ENCODE peak calls at places on chromosomes 11 and 22, in six cellular contexts. H is cardiac fibroblast, M is cardiac muscle cell, D is progenitor cell of endocrine pancreas, I is choroid plexus epithelial cell, O is HepG2. Z is an unnamed sample.

GRCh38 chr22:39176067-39176621 is 23.7 kb upstream of the CBX7 start:
- DNase-seq in H (peak), M (peak), D (no peak), I (peak), O (peak), Z (peak)

GRCh38 chr11:9313648-9314290 is 624 bp downstream of the TMEM41B start:
- DNase-seq in H (peak), M (peak), D (no peak), I (peak), O (no peak), Z (peak)

GRCh38 chr11:46348566-46348981 is 1.3 kb downstream of the DGKZ start:
- DNase-seq in H (no peak), M (no peak), D (no peak), I (no peak), O (no peak), Z (no peak)

GRCh38 chr11:64074239-64074638 is 38.5 kb downstream of the FLRT1 start:
- DNase-seq in H (peak), M (peak), D (no peak), I (peak), O (no peak), Z (no peak)

GRCh38 chr22:48358886-48359612 is 1468.6 kb downstream of the BRD1 start:
- DNase-seq in H (no peak), M (no peak), D (no peak), I (no peak), O (no peak), Z (no peak)

GRCh38 chr22:29625090-29625825 is 21.8 kb downstream of the NF2 start:
- DNase-seq in H (peak), M (peak), D (no peak), I (peak), O (peak), Z (peak)

GRCh38 chr11:35391922-35392813 is 27.2 kb downstream of the SLC1A2 start:
- DNase-seq in H (peak), M (peak), D (peak), I (peak), O (peak), Z (peak)

GRCh38 chr22:43053176-43053575 is 36.0 kb downstream of the TTLL1 start:
- DNase-seq in H (no peak), M (no peak), D (no peak), I (no peak), O (no peak), Z (no peak)

GRCh38 chr22:20904980-20905355 is 12.2 kb upstream of the CRKL start:
- DNase-seq in H (peak), M (no peak), D (no peak), I (no peak), O (no peak), Z (no peak)

GRCh38 chr11:2467695-2468055 is 22.9 kb downstream of the KCNQ1 start:
- DNase-seq in H (no peak), M (no peak), D (no peak), I (no peak), O (no peak), Z (no peak)

GRCh38 chr11:1458340-1459218 is 28.0 kb downstream of the MOB2 start:
- DNase-seq in H (peak), M (peak), D (no peak), I (peak), O (no peak), Z (no peak)

GRCh38 chr11:67674442-67674871 is at the start of gene ALDH3B2:
- DNase-seq in H (no peak), M (no peak), D (no peak), I (no peak), O (no peak), Z (no peak)

GRCh38 chr22:23237201-23237798 is 57.0 kb downstream of the BCR start:
- DNase-seq in H (peak), M (peak), D (no peak), I (peak), O (no peak), Z (peak)

GRCh38 chr22:19803736-19804267 is 43.2 kb downstream of the TBX1 start:
- DNase-seq in H (no peak), M (no peak), D (no peak), I (no peak), O (no peak), Z (no peak)

GRCh38 chr11:72848846-72849466 is 34.7 kb downstream of the ATG16L2 start:
- DNase-seq in H (peak), M (peak), D (no peak), I (peak), O (peak), Z (peak)

GRCh38 chr11:59857444-59858434 is 8.5 kb downstream of the TCN1 start:
- DNase-seq in H (no peak), M (no peak), D (no peak), I (no peak), O (no peak), Z (no peak)

GRCh38 chr22:42075277-42075676 is 1.2 kb downstream of the PHETA2 start:
- DNase-seq in H (no peak), M (no peak), D (no peak), I (no peak), O (no peak), Z (no peak)

GRCh38 chr11:2100361-2101170 is 38.6 kb downstream of the IGF2 start:
- DNase-seq in H (peak), M (peak), D (no peak), I (no peak), O (no peak), Z (no peak)

GRCh38 chr11:68818181-68818580 is 23.5 kb downstream of the CPT1A start:
- DNase-seq in H (no peak), M (no peak), D (no peak), I (no peak), O (no peak), Z (no peak)

GRCh38 chr11:102491969-102492368 is 38.6 kb downstream of the MMP7 start:
- DNase-seq in H (no peak), M (no peak), D (no peak), I (no peak), O (no peak), Z (no peak)

GRCh38 chr11:12185914-12186313 is 75.5 kb downstream of the MICAL2 start:
- DNase-seq in H (peak), M (peak), D (no peak), I (peak), O (no peak), Z (peak)
- TF ChIP-seq CTCF in H (no peak), M (no peak), D (no peak), I (peak), O (no peak), Z (no peak)

DNA sequence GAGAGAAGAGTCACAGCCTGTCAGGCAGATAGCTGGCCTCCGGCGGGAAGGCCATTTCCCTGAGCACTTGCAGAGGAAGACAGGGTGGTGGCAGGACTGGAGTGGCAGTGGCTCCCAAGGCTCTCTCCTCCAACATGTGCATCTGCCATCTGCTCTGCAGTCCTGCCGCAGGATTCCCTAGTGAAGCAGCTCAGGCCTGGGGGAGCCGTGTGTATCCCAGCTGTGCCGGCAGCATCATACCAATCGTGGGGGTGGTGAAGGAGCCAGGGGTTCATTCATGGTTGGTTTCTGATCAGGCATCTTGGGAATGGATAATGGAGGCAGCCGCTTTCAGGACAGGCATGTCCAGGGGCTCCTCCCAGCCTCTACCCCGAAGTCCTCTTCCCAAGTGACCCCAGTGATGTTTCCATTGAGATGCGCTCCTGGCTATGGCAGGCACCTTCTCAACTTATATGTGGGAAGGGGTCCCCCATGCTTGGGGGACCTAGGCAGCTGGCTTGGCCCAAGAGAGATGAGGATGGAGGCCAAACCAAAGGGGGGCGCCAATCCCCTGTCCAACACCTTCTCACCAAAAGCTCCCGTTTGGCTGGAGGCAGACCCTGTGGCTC is 6.1 kb downstream of the TAGLN start:
- DNase-seq in H (peak), M (no peak), D (no peak), I (no peak), O (no peak), Z (no peak)
- TF ChIP-seq CTCF in H (no peak), M (peak), D (no peak), I (no peak), O (no peak), Z (no peak)

GRCh38 chr11:74686792-74687191 is 44.4 kb downstream of the CHRDL2 start:
- DNase-seq in H (peak), M (peak), D (no peak), I (peak), O (no peak), Z (peak)
- TF ChIP-seq CTCF in H (peak), M (peak), D (no peak), I (peak), O (no peak), Z (peak)

GRCh38 chr11:70207531-70208131 is 4.5 kb downstream of the FADD start:
- DNase-seq in H (no peak), M (no peak), D (no peak), I (no peak), O (no peak), Z (no peak)
- TF ChIP-seq CTCF in H (no peak), M (no peak), D (no peak), I (no peak), O (no peak), Z (no peak)

DNA sequence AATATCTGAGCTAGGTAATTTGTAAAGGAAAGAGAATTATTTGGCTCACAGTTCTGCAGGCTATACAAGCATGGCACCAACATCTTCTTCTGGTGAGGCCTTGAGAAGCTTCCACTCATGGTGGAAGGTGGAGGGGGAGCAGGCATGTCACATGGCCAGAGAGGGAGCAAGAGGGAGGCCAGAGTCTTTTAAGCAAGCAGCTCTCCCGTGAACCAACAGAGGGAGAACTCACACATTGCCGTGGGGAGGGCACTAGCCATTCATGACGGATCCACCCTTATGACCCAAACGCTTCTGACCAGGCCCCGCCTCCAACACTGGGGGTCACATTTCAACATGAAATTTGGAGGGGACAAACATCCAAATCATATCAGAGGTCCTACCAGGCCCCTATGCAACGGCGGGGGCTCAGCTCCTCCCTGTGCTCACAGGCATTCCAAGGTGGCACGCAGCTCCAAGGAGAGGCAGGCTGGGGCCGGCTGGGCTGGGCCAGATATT is 4.6 kb downstream of the C11orf96 start:
- DNase-seq in H (peak), M (peak), D (no peak), I (peak), O (peak), Z (no peak)
- TF ChIP-seq CTCF in H (peak), M (peak), D (peak), I (peak), O (peak), Z (peak)

Z was measured in astrocyte of the spinal cord.